ENCODE peak calls at places on chromosomes 4 and X, in ten cellular contexts. One of them, this sample, is unnamed.

GRCh38 chrX:142978130-142978684 is 47.5 kb upstream of the SPANXN4 start:
- DNase-seq in neuronal stem cell: no peak
- DNase-seq in uterus: no peak
- DNase-seq in CD8-positive, alpha-beta memory T cell: no peak
- DNase-seq in foreskin fibroblast: no peak
- DNase-seq in fibroblast of mammary gland: no peak
- DNase-seq in AG04450: no peak
- DNase-seq in sigmoid colon: no peak
- DNase-seq in right lobe of liver: no peak
- DNase-seq in psoas muscle: no peak
- DNase-seq in this sample: no peak

GRCh38 chr4:183936047-183936446 is 30.9 kb downstream of the STOX2 start:
- DNase-seq in neuronal stem cell: no peak
- DNase-seq in uterus: no peak
- DNase-seq in CD8-positive, alpha-beta memory T cell: no peak
- DNase-seq in foreskin fibroblast: no peak
- DNase-seq in fibroblast of mammary gland: no peak
- DNase-seq in AG04450: no peak
- DNase-seq in sigmoid colon: no peak
- DNase-seq in right lobe of liver: no peak
- DNase-seq in psoas muscle: no peak
- DNase-seq in this sample: no peak

GRCh38 chrX:44974462-44974861 is 101.5 kb downstream of the KDM6A start:
- DNase-seq in neuronal stem cell: no peak
- DNase-seq in uterus: no peak
- DNase-seq in CD8-positive, alpha-beta memory T cell: no peak
- DNase-seq in foreskin fibroblast: peak
- DNase-seq in fibroblast of mammary gland: peak
- DNase-seq in AG04450: no peak
- DNase-seq in sigmoid colon: no peak
- DNase-seq in right lobe of liver: no peak
- DNase-seq in psoas muscle: no peak
- DNase-seq in this sample: peak

GRCh38 chr4:13534344-13535063 is 9.8 kb downstream of the NKX3-2 start:
- DNase-seq in neuronal stem cell: no peak
- DNase-seq in uterus: no peak
- DNase-seq in CD8-positive, alpha-beta memory T cell: no peak
- DNase-seq in foreskin fibroblast: peak
- DNase-seq in fibroblast of mammary gland: no peak
- DNase-seq in AG04450: no peak
- DNase-seq in sigmoid colon: peak
- DNase-seq in right lobe of liver: no peak
- DNase-seq in psoas muscle: no peak
- DNase-seq in this sample: no peak

GRCh38 chrX:55907968-55908607 is 190.5 kb downstream of the RRAGB start:
- DNase-seq in neuronal stem cell: peak
- DNase-seq in uterus: peak
- DNase-seq in CD8-positive, alpha-beta memory T cell: peak
- DNase-seq in foreskin fibroblast: peak
- DNase-seq in fibroblast of mammary gland: peak
- DNase-seq in AG04450: no peak
- DNase-seq in sigmoid colon: peak
- DNase-seq in right lobe of liver: peak
- DNase-seq in psoas muscle: peak
- DNase-seq in this sample: peak

GRCh38 chrX:11791090-11791489 is 33.1 kb downstream of the MSL3 start:
- DNase-seq in neuronal stem cell: no peak
- DNase-seq in uterus: no peak
- DNase-seq in CD8-positive, alpha-beta memory T cell: no peak
- DNase-seq in foreskin fibroblast: no peak
- DNase-seq in fibroblast of mammary gland: no peak
- DNase-seq in AG04450: no peak
- DNase-seq in sigmoid colon: no peak
- DNase-seq in right lobe of liver: no peak
- DNase-seq in psoas muscle: no peak
- DNase-seq in this sample: no peak

GRCh38 chrX:17542123-17542522 is 167.1 kb downstream of the NHS start:
- DNase-seq in neuronal stem cell: no peak
- DNase-seq in uterus: no peak
- DNase-seq in CD8-positive, alpha-beta memory T cell: no peak
- DNase-seq in foreskin fibroblast: no peak
- DNase-seq in fibroblast of mammary gland: no peak
- DNase-seq in AG04450: no peak
- DNase-seq in sigmoid colon: peak
- DNase-seq in right lobe of liver: no peak
- DNase-seq in psoas muscle: peak
- DNase-seq in this sample: no peak

GRCh38 chrX:139692506-139692849 is 15.5 kb downstream of the MCF2 start:
- DNase-seq in neuronal stem cell: no peak
- DNase-seq in uterus: no peak
- DNase-seq in CD8-positive, alpha-beta memory T cell: no peak
- DNase-seq in foreskin fibroblast: peak
- DNase-seq in fibroblast of mammary gland: peak
- DNase-seq in AG04450: no peak
- DNase-seq in sigmoid colon: no peak
- DNase-seq in right lobe of liver: no peak
- DNase-seq in psoas muscle: no peak
- DNase-seq in this sample: no peak

GRCh38 chr4:44678094-44679023 is at the start of gene GUF1:
- DNase-seq in neuronal stem cell: peak
- DNase-seq in uterus: peak
- DNase-seq in CD8-positive, alpha-beta memory T cell: peak
- DNase-seq in foreskin fibroblast: peak
- DNase-seq in fibroblast of mammary gland: peak
- DNase-seq in AG04450: peak
- DNase-seq in sigmoid colon: peak
- DNase-seq in right lobe of liver: peak
- DNase-seq in psoas muscle: peak
- DNase-seq in this sample: peak
- H3K4me3 ChIP-seq in neuronal stem cell: peak
- H3K4me3 ChIP-seq in uterus: peak
- H3K4me3 ChIP-seq in CD8-positive, alpha-beta memory T cell: peak
- H3K4me3 ChIP-seq in foreskin fibroblast: peak
- H3K4me3 ChIP-seq in fibroblast of mammary gland: peak
- H3K4me3 ChIP-seq in AG04450: peak
- H3K4me3 ChIP-seq in sigmoid colon: peak
- H3K4me3 ChIP-seq in right lobe of liver: peak
- H3K4me3 ChIP-seq in psoas muscle: peak
- H3K4me3 ChIP-seq in this sample: peak

GRCh38 chr4:139171878-139172691 is 4.9 kb downstream of the ELF2 start:
- DNase-seq in neuronal stem cell: no peak
- DNase-seq in uterus: no peak
- DNase-seq in CD8-positive, alpha-beta memory T cell: no peak
- DNase-seq in foreskin fibroblast: peak
- DNase-seq in fibroblast of mammary gland: peak
- DNase-seq in AG04450: no peak
- DNase-seq in sigmoid colon: no peak
- DNase-seq in right lobe of liver: no peak
- DNase-seq in psoas muscle: no peak
- DNase-seq in this sample: peak

GRCh38 chr4:139176299-139177048 is 544 bp downstream of the ELF2 start:
- DNase-seq in neuronal stem cell: peak
- DNase-seq in uterus: peak
- DNase-seq in CD8-positive, alpha-beta memory T cell: peak
- DNase-seq in foreskin fibroblast: peak
- DNase-seq in fibroblast of mammary gland: peak
- DNase-seq in AG04450: no peak
- DNase-seq in sigmoid colon: peak
- DNase-seq in right lobe of liver: peak
- DNase-seq in psoas muscle: peak
- DNase-seq in this sample: peak

GRCh38 chr4:139175647-139176298 is 1.2 kb downstream of the ELF2 start:
- DNase-seq in neuronal stem cell: no peak
- DNase-seq in uterus: no peak
- DNase-seq in CD8-positive, alpha-beta memory T cell: peak
- DNase-seq in foreskin fibroblast: no peak
- DNase-seq in fibroblast of mammary gland: no peak
- DNase-seq in AG04450: no peak
- DNase-seq in sigmoid colon: no peak
- DNase-seq in right lobe of liver: no peak
- DNase-seq in psoas muscle: no peak
- DNase-seq in this sample: no peak

GRCh38 chr4:139177888-139178609 is 1.0 kb upstream of the ELF2 start:
- DNase-seq in neuronal stem cell: peak
- DNase-seq in uterus: peak
- DNase-seq in CD8-positive, alpha-beta memory T cell: peak
- DNase-seq in foreskin fibroblast: peak
- DNase-seq in fibroblast of mammary gland: peak
- DNase-seq in AG04450: peak
- DNase-seq in sigmoid colon: peak
- DNase-seq in right lobe of liver: peak
- DNase-seq in psoas muscle: peak
- DNase-seq in this sample: peak

DNA sequence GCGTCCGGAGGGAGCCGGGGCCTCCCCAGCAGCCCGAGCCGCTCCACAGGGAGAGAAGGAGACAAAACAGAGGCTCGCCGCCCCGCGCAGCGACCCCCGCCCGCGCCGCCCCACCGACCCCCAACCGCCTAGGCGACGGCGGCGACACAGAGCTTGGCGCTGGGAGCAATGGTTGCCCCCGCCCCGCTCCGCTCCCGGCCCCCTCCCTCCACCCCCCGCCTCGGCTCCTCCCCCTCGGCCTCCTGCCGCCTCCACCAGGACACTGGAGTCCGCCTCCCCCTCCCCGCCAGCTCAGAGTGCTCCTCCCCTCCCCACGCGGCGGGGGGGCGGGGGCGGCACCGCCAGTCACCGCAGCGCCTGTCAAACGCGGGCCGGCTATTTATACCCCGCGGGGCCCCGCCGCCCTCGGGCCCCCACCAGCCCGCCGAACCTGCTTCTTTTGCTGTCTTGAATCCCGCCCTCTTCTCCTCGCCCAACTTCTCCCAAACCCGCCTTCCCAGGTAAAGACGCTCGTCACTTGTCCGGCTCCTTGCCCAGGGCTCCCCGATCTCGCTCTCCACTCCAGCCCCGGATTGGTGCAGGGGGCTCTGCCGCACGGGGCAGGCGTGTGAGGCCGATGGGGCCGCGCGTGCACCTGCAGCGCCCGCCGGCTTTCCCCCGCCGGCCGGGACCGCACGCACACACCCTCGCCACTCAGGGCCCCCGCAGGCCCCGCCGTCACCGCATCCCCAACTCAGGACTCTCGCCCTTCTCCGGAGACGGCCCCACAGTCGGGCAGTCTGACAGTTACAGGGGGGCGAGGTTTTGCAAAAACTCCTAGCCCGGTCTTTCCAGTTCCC is at the start of gene ELF2:
- DNase-seq in neuronal stem cell: peak
- DNase-seq in uterus: peak
- DNase-seq in CD8-positive, alpha-beta memory T cell: peak
- DNase-seq in foreskin fibroblast: peak
- DNase-seq in fibroblast of mammary gland: peak
- DNase-seq in AG04450: no peak
- DNase-seq in sigmoid colon: peak
- DNase-seq in right lobe of liver: peak
- DNase-seq in psoas muscle: peak
- DNase-seq in this sample: peak
- H3K4me3 ChIP-seq in neuronal stem cell: peak
- H3K4me3 ChIP-seq in uterus: peak
- H3K4me3 ChIP-seq in CD8-positive, alpha-beta memory T cell: peak
- H3K4me3 ChIP-seq in foreskin fibroblast: peak
- H3K4me3 ChIP-seq in fibroblast of mammary gland: peak
- H3K4me3 ChIP-seq in AG04450: peak
- H3K4me3 ChIP-seq in sigmoid colon: peak
- H3K4me3 ChIP-seq in right lobe of liver: peak
- H3K4me3 ChIP-seq in psoas muscle: peak
- H3K4me3 ChIP-seq in this sample: peak

GRCh38 chr4:146639414-146639814 is 721 bp downstream of the POU4F2 start:
- DNase-seq in neuronal stem cell: no peak
- DNase-seq in uterus: no peak
- DNase-seq in CD8-positive, alpha-beta memory T cell: no peak
- DNase-seq in foreskin fibroblast: no peak
- DNase-seq in fibroblast of mammary gland: no peak
- DNase-seq in AG04450: no peak
- DNase-seq in sigmoid colon: no peak
- DNase-seq in right lobe of liver: no peak
- DNase-seq in psoas muscle: no peak
- DNase-seq in this sample: no peak

GRCh38 chr4:146637853-146638800 is 566 bp upstream of the POU4F2 start:
- DNase-seq in neuronal stem cell: no peak
- DNase-seq in uterus: no peak
- DNase-seq in CD8-positive, alpha-beta memory T cell: no peak
- DNase-seq in foreskin fibroblast: no peak
- DNase-seq in fibroblast of mammary gland: no peak
- DNase-seq in AG04450: no peak
- DNase-seq in sigmoid colon: no peak
- DNase-seq in right lobe of liver: no peak
- DNase-seq in psoas muscle: no peak
- DNase-seq in this sample: no peak

GRCh38 chr4:146640459-146641061 is 1.9 kb downstream of the POU4F2 start:
- DNase-seq in neuronal stem cell: no peak
- DNase-seq in uterus: no peak
- DNase-seq in CD8-positive, alpha-beta memory T cell: no peak
- DNase-seq in foreskin fibroblast: no peak
- DNase-seq in fibroblast of mammary gland: no peak
- DNase-seq in AG04450: no peak
- DNase-seq in sigmoid colon: no peak
- DNase-seq in right lobe of liver: no peak
- DNase-seq in psoas muscle: no peak
- DNase-seq in this sample: no peak

GRCh38 chr4:146640021-146640425 is 1.3 kb downstream of the POU4F2 start:
- DNase-seq in neuronal stem cell: no peak
- DNase-seq in uterus: no peak
- DNase-seq in CD8-positive, alpha-beta memory T cell: no peak
- DNase-seq in foreskin fibroblast: no peak
- DNase-seq in fibroblast of mammary gland: no peak
- DNase-seq in AG04450: no peak
- DNase-seq in sigmoid colon: no peak
- DNase-seq in right lobe of liver: no peak
- DNase-seq in psoas muscle: no peak
- DNase-seq in this sample: no peak

DNA sequence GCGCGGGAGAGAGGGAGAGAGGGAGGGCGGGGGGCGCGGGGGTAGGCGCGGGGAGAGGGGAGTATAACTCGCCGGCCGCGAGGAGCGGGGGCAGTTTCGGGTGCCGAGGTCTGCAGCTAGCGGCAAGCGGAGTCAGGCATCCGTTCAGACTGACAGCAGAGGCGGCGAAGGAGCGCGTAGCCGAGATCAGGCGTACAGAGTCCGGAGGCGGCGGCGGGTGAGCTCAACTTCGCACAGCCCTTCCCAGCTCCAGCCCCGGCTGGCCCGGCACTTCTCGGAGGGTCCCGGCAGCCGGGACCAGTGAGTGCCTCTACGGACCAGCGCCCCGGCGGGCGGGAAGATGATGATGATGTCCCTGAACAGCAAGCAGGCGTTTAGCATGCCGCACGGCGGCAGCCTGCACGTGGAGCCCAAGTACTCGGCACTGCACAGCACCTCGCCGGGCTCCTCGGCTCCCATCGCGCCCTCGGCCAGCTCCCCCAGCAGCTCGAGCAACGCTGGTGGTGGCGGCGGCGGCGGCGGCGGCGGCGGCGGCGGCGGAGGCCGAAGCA is at the start of gene POU4F2:
- DNase-seq in neuronal stem cell: no peak
- DNase-seq in uterus: no peak
- DNase-seq in CD8-positive, alpha-beta memory T cell: no peak
- DNase-seq in foreskin fibroblast: peak
- DNase-seq in fibroblast of mammary gland: peak
- DNase-seq in AG04450: no peak
- DNase-seq in sigmoid colon: no peak
- DNase-seq in right lobe of liver: no peak
- DNase-seq in psoas muscle: no peak
- DNase-seq in this sample: peak
- H3K4me3 ChIP-seq in neuronal stem cell: peak
- H3K4me3 ChIP-seq in uterus: peak
- H3K4me3 ChIP-seq in CD8-positive, alpha-beta memory T cell: no peak
- H3K4me3 ChIP-seq in foreskin fibroblast: no peak
- H3K4me3 ChIP-seq in fibroblast of mammary gland: no peak
- H3K4me3 ChIP-seq in AG04450: no peak
- H3K4me3 ChIP-seq in sigmoid colon: peak
- H3K4me3 ChIP-seq in right lobe of liver: no peak
- H3K4me3 ChIP-seq in psoas muscle: peak
- H3K4me3 ChIP-seq in this sample: peak

GRCh38 chr4:36244257-36245084 is at the start of gene ARAP2:
- DNase-seq in neuronal stem cell: peak
- DNase-seq in uterus: peak
- DNase-seq in CD8-positive, alpha-beta memory T cell: peak
- DNase-seq in foreskin fibroblast: peak
- DNase-seq in fibroblast of mammary gland: peak
- DNase-seq in AG04450: no peak
- DNase-seq in sigmoid colon: peak
- DNase-seq in right lobe of liver: peak
- DNase-seq in psoas muscle: peak
- DNase-seq in this sample: peak

GRCh38 chr4:36237366-36238353 is 6.7 kb downstream of the ARAP2 start:
- DNase-seq in neuronal stem cell: no peak
- DNase-seq in uterus: no peak
- DNase-seq in CD8-positive, alpha-beta memory T cell: no peak
- DNase-seq in foreskin fibroblast: no peak
- DNase-seq in fibroblast of mammary gland: no peak
- DNase-seq in AG04450: no peak
- DNase-seq in sigmoid colon: no peak
- DNase-seq in right lobe of liver: no peak
- DNase-seq in psoas muscle: no peak
- DNase-seq in this sample: no peak

GRCh38 chr4:36243355-36244256 is 708 bp downstream of the ARAP2 start:
- DNase-seq in neuronal stem cell: peak
- DNase-seq in uterus: peak
- DNase-seq in CD8-positive, alpha-beta memory T cell: peak
- DNase-seq in foreskin fibroblast: peak
- DNase-seq in fibroblast of mammary gland: peak
- DNase-seq in AG04450: no peak
- DNase-seq in sigmoid colon: peak
- DNase-seq in right lobe of liver: peak
- DNase-seq in psoas muscle: peak
- DNase-seq in this sample: no peak

GRCh38 chr4:36242629-36243354 is 1.5 kb downstream of the ARAP2 start:
- DNase-seq in neuronal stem cell: no peak
- DNase-seq in uterus: no peak
- DNase-seq in CD8-positive, alpha-beta memory T cell: peak
- DNase-seq in foreskin fibroblast: peak
- DNase-seq in fibroblast of mammary gland: no peak
- DNase-seq in AG04450: no peak
- DNase-seq in sigmoid colon: no peak
- DNase-seq in right lobe of liver: no peak
- DNase-seq in psoas muscle: no peak
- DNase-seq in this sample: no peak

DNA sequence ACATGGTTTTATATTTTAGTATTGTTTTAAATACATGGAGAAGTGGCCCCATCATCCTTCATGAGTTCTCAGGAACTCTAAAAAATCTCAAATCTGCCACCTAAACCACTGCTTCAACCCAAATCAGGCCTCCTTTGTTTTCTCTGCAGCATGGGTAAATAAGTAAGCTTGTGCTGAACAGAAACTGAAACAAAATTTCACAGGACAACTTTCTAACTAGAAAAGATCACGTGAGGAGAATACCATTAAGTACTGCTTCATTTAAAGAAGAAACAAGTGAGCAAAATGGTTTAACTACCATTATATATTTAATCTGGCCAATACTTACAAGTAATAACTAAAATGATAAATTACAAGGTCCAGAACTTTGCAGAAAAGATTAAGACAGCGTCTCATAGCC is 2.5 kb downstream of the ARAP2 start:
- DNase-seq in neuronal stem cell: no peak
- DNase-seq in uterus: no peak
- DNase-seq in CD8-positive, alpha-beta memory T cell: peak
- DNase-seq in foreskin fibroblast: no peak
- DNase-seq in fibroblast of mammary gland: no peak
- DNase-seq in AG04450: no peak
- DNase-seq in sigmoid colon: no peak
- DNase-seq in right lobe of liver: no peak
- DNase-seq in psoas muscle: no peak
- DNase-seq in this sample: no peak
- H3K4me3 ChIP-seq in neuronal stem cell: no peak
- H3K4me3 ChIP-seq in uterus: peak
- H3K4me3 ChIP-seq in CD8-positive, alpha-beta memory T cell: peak
- H3K4me3 ChIP-seq in foreskin fibroblast: no peak
- H3K4me3 ChIP-seq in fibroblast of mammary gland: no peak
- H3K4me3 ChIP-seq in AG04450: no peak
- H3K4me3 ChIP-seq in sigmoid colon: peak
- H3K4me3 ChIP-seq in right lobe of liver: peak
- H3K4me3 ChIP-seq in psoas muscle: peak
- H3K4me3 ChIP-seq in this sample: no peak